ENCODE peak calls at places on chromosome 14, in ten cellular contexts. Z, A, S, H, G, W, L, K, M and O are unnamed samples.

GRCh38 chr14:92846162-92846897 is 52.2 kb downstream of the GOLGA5 start:
- DNase-seq in L (no peak), M (no peak), K (no peak), A (no peak), W (peak), S (peak), Z (no peak), G (peak), H (no peak), O (no peak)

GRCh38 chr14:38089123-38089522 is 118.6 kb upstream of the SSTR1 start:
- DNase-seq in S (no peak), G (no peak), W (no peak), K (no peak), Z (no peak), H (no peak), M (no peak), L (no peak), A (no peak), O (no peak)

GRCh38 chr14:55450539-55450938 is 10.1 kb upstream of the TBPL2 start:
- DNase-seq in W (no peak), L (no peak), S (no peak), A (no peak), G (no peak), K (no peak), H (no peak), M (no peak), Z (no peak), O (no peak)

GRCh38 chr14:93114713-93115068 is 1.0 kb downstream of the ITPK1 start:
- DNase-seq in M (peak), K (peak), L (no peak), S (no peak), H (peak), A (no peak), W (no peak), G (no peak), Z (peak), O (no peak)

GRCh38 chr14:103067231-103067954 is 10.0 kb upstream of the CDC42BPB start:
- DNase-seq in G (peak), L (no peak), K (no peak), A (no peak), M (no peak), W (no peak), Z (no peak), H (no peak), S (peak), O (no peak)

GRCh38 chr14:32594766-32595165 is 265.7 kb downstream of the AKAP6 start:
- DNase-seq in W (no peak), H (no peak), K (no peak), M (no peak), A (no peak), Z (no peak), G (peak), L (no peak), S (peak), O (no peak)

GRCh38 chr14:73935666-73936065 is 14.2 kb downstream of the FAM161B start:
- DNase-seq in Z (no peak), H (no peak), L (no peak), M (no peak), K (no peak), A (no peak), G (no peak), S (peak), W (no peak), O (no peak)

GRCh38 chr14:20986811-20987210 is 3.0 kb upstream of the METTL17 start:
- DNase-seq in L (no peak), S (peak), H (no peak), Z (no peak), A (no peak), K (no peak), M (no peak), G (peak), W (no peak), O (no peak)

DNA sequence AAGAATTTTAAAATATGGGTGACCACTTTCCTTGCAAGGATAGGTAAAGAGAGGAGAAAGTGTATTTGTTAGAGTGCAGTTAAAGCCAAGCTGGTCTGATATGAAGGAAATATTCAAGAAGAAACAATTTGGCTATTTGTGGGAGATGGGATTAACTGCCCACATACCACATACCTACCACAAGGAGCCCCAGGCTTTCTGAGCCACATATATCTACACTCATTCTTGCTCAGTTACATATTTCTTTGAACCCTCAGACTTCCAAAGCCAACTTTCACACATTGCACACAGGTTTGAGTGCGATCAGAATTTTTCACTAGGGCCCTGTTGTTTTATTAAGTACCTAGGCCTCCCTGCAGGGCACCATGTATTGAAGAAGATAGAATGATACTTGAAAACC is 330.2 kb downstream of the ZFP36L1 start:
- DNase-seq in H (no peak), M (no peak), A (no peak), K (no peak), G (no peak), W (no peak), S (no peak), Z (no peak), L (no peak), O (no peak)
- TF ChIP-seq CTCF in H (peak), M (no peak), A (peak), K (no peak), G (peak), W (no peak), S (no peak), Z (no peak), L (no peak), O (no peak)

DNA sequence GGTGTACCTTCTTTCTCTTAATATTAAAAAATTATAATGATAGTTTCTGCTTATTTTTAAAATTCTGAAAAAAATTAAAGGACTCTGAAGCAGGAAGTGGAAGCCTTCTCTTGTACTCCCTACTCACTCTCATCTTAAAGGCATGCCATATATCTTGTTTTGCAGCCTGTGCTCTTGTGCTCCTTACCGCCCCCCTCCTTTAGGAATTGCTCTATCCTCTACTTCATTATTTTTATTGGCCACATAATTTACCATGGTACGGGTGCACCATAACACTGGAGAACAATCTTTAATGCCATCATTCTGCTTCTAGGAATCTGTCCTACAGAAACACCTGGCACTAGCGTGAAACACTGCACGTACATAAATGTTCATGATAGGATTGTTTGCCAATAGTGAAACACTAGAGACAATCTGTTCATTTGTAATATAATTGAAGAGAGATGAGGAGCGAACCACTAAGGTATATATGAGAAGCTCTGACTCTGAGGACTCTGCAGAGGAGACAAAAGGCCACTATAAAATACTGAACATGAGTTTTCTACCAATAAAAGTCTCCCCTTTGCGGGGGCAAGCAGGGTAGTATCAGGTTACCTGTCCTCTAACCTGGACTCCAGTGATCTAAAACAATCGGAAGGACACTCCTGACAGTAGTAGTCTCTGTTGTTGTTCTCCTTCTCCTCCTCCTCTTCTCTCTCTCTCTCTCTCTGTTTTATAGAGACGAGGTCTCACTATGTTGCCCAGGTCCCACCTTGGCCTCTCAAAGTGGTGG is 6.3 kb upstream of the NYNRIN start:
- DNase-seq in Z (no peak), G (peak), A (no peak), W (no peak), M (no peak), L (no peak), H (no peak), S (peak), K (no peak), O (no peak)
- TF ChIP-seq CTCF in Z (no peak), G (peak), A (no peak), W (no peak), M (no peak), L (no peak), H (peak), S (peak), K (peak), O (no peak)

GRCh38 chr14:49620182-49621113 is at the start of the genes MGAT2 and RPL36AL:
- DNase-seq in S (peak), M (peak), H (peak), A (peak), K (peak), L (peak), Z (peak), G (peak), W (peak), O (peak)
- TF ChIP-seq CTCF in S (peak), M (peak), H (peak), A (peak), K (peak), L (no peak), Z (peak), G (no peak), W (peak), O (no peak)

DNA sequence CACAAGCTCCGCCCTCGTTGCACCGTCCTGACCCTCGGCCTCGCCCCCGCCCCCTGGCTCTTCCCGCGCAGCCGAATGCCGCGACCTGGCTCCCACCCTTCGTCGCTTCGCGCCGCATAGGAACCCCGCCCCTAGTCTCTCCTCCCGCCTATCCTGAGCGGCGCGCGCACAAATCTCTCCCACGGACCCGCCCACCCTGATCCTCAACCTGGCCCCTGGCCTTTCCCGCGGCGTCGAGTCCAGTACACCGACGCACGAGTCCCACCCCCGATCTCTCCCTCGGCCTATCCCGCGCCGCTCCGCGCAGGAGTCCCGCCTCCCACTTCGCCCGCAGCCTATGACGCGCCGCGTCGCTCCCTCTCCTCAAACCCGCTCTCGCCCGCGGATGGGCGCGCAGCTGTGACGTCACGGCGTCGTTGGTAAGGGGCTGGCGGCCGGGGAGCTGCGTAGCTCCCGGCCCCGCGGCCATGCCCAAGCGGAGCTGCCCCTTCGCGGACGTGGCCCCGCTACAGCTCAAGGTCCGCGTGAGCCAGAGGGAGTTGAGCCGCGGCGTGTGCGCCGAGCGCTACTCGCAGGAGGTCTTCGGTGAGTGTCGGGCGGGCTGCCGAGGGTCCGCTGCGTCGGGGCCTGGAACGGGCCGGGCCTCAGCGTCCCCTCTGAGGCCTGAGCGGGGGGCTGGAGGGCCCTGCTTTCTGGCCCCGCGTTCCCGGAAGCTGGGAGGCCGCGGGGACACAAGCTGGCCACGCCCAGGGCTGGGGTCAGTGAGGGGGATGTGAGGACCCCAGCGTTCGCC is at the start of gene SIVA1:
- DNase-seq in W (peak), Z (peak), K (peak), S (peak), G (peak), M (peak), A (peak), L (peak), H (peak), O (peak)
- TF ChIP-seq CTCF in W (no peak), Z (no peak), K (no peak), S (no peak), G (no peak), M (no peak), A (no peak), L (peak), H (no peak), O (no peak)

GRCh38 chr14:70954068-70954467 is 46.8 kb downstream of the PCNX1 start:
- DNase-seq in W (no peak), Z (no peak), K (no peak), A (no peak), H (no peak), S (no peak), G (no peak), M (no peak), L (no peak), O (no peak)
- TF ChIP-seq CTCF in W (no peak), Z (no peak), K (no peak), A (no peak), H (no peak), S (no peak), G (no peak), M (no peak), L (no peak), O (no peak)

DNA sequence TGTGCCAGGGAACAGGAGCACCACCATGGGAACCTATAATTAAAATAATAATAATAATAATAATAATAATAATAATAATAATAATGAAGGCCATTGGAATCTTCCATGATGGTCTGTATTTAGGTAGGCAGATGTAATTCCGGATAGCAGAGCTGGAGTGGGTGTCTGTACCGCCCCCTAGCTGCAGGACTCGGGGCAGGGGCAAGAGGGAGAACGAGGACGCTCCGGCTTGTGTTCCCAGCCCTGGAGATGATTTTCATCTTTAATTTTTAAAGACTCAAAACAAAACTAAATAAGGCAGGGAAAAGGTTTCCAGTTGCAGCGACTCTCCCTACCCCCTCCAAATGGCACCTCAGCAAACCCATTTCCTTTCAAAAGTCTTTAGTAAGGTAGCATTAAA is 501.1 kb downstream of the VRK1 start:
- DNase-seq in W (no peak), A (no peak), H (no peak), G (no peak), Z (peak), S (peak), K (no peak), L (no peak), M (no peak), O (no peak)
- TF ChIP-seq CTCF in W (peak), A (peak), H (no peak), G (no peak), Z (peak), S (peak), K (no peak), L (no peak), M (no peak), O (peak)

DNA sequence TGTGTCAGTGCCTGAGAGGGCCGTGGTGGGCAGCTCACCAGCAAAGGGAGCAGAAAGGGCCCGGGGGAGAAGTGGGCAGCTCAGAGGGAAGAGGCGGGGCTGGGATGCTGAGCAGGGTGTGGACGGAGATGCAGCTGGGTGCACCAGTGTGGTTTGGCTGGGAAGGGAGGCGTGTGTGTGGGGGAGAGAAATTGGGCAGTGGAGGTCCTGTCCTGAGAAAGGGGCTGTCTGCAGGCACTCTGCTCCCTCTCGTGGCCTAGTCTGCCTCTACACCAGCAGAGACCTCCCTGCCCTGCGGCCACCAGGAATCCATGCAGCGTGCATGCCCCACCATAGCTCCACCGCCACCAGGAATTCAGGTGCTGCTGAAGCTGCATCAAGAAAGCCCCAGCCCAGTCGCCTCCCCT is 6.4 kb downstream of the TMEM121 start:
- DNase-seq in K (no peak), S (no peak), Z (peak), W (no peak), A (peak), H (no peak), G (no peak), M (no peak), L (no peak), O (no peak)
- TF ChIP-seq CTCF in K (no peak), S (no peak), Z (no peak), W (peak), A (peak), H (peak), G (no peak), M (peak), L (peak), O (peak)